ENCODE peak calls at places on chromosomes 7 and 10, in five cellular contexts. H is fibroblast of lung, B is astrocyte, N is GM23338, K is PC-3. P is an unnamed sample.

GRCh38 chr7:97021443-97022261 is 3.0 kb downstream of the DLX5 start:
- DNase-seq in H (no peak), B (no peak), N (peak; percentile 73), K (no peak), P (peak; percentile 93)

GRCh38 chr7:115672024-115672423 is 358.5 kb downstream of the TFEC start:
- DNase-seq in H (peak; percentile 22), B (peak; percentile 8), N (no peak), K (peak; percentile 58), P (no peak)

GRCh38 chr10:79079490-79080355 is 11.0 kb downstream of the ZMIZ1 start:
- DNase-seq in H (peak; percentile 78), B (peak; percentile 68), N (no peak), K (peak; percentile 79), P (peak; percentile 95)

GRCh38 chr7:96131525-96131924 is 190.4 kb downstream of the SLC25A13 start:
- DNase-seq in H (no peak), B (no peak), N (peak; percentile 58), K (no peak), P (no peak)

GRCh38 chr7:119969054-119969453 is 303.9 kb upstream of the KCND2 start:
- DNase-seq in H (no peak), B (peak; percentile 3), N (no peak), K (no peak), P (no peak)

GRCh38 chr7:137221467-137221866 is 122.1 kb downstream of the PTN start:
- DNase-seq in H (no peak), B (no peak), N (no peak), K (no peak), P (no peak)

GRCh38 chr7:129713544-129713943 is 102.0 kb downstream of the NRF1 start:
- DNase-seq in H (no peak), B (no peak), N (no peak), K (no peak), P (no peak)

GRCh38 chr10:17737021-17737965 is 14.7 kb upstream of the TMEM236 start:
- DNase-seq in H (peak; percentile 34), B (peak; percentile 22), N (peak; percentile 71), K (peak; percentile 44), P (peak; percentile 63)

GRCh38 chr7:20412023-20412422 is 81.3 kb downstream of the ITGB8 start:
- DNase-seq in H (no peak), B (no peak), N (no peak), K (no peak), P (no peak)

GRCh38 chr10:31000867-31001266 is 30.8 kb downstream of the ZNF438 start:
- DNase-seq in H (no peak), B (no peak), N (no peak), K (no peak), P (no peak)

GRCh38 chr10:124830445-124830844 is 28.8 kb downstream of the ABRAXAS2 start:
- DNase-seq in H (no peak), B (no peak), N (no peak), K (no peak), P (no peak)

GRCh38 chr7:100894860-100895700 is 608 bp downstream of the ACHE start:
- DNase-seq in H (no peak), B (no peak), N (peak; percentile 93), K (peak; percentile 38), P (peak; percentile 95)

GRCh38 chr7:100892364-100893317 is 3.0 kb downstream of the ACHE start:
- DNase-seq in H (no peak), B (no peak), N (no peak), K (no peak), P (peak; percentile 77)

GRCh38 chr7:100893318-100893895 is 2.3 kb downstream of the ACHE start:
- DNase-seq in H (no peak), B (no peak), N (no peak), K (no peak), P (peak; percentile 74)

GRCh38 chr7:100895701-100895955 is at the start of gene ACHE:
- DNase-seq in H (no peak), B (no peak), N (peak; percentile 64), K (no peak), P (peak; percentile 71)

DNA sequence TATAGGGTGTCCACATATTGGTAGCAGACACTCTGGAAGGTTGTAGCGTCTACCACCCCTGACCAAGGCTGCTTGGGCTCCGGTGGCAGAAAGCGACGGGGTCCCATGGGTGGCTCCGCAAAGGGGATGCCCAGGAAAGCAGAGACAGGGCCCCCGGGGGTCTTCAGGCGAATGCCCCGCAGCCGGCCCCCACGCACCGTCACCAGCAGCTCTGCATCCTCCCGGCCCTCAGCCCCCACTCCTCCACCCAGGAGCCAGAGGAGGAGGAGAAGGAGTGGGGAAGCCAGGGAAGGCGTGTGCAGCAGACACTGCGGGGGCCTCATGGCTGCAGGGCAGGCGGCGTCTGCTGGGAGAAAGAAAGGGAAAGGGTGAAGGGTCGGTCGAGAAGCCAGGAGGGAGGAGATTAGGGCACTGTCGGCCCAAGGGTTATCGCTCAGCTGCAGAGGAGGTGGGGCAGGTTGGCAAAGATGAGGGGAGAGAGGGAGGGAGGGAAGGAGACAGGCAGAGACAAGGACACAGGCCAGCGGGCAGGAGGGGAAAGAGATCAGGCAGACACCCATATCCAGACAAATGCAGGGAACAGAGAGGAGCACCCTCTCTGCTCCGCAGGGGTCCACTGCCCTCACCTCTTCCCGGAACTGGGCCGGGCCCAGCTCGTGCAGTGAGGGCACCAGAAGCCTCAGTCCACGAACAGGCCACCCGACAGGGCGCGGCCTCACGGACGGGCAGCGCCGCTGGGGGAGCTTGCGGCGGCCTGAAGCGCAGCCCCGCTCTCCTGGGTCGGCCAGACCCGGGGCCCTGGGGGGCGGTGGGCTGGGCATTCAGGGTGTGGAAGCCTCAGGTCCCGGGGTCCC is 1.6 kb downstream of the ACHE start:
- DNase-seq in H (no peak), B (no peak), N (peak; percentile 34), K (no peak), P (peak; percentile 65)
- H3K4me3 ChIP-seq in H (no peak overlapping the region), B (no peak overlapping the region), N (peak overlapping the region; percentile 73), K (no peak overlapping the region), P (no peak overlapping the region)

GRCh38 chr7:26275213-26275612 is 16.4 kb upstream of the SNX10 start:
- DNase-seq in H (no peak), B (no peak), N (no peak), K (no peak), P (no peak)

GRCh38 chr7:26279405-26279804 is 12.3 kb upstream of the SNX10 start:
- DNase-seq in H (no peak), B (no peak), N (no peak), K (peak; percentile 17), P (no peak)

GRCh38 chr7:26280723-26281122 is 10.9 kb upstream of the SNX10 start:
- DNase-seq in H (no peak), B (no peak), N (no peak), K (no peak), P (no peak)

GRCh38 chr7:26280097-26280496 is 11.6 kb upstream of the SNX10 start:
- DNase-seq in H (no peak), B (no peak), N (no peak), K (no peak), P (no peak)

DNA sequence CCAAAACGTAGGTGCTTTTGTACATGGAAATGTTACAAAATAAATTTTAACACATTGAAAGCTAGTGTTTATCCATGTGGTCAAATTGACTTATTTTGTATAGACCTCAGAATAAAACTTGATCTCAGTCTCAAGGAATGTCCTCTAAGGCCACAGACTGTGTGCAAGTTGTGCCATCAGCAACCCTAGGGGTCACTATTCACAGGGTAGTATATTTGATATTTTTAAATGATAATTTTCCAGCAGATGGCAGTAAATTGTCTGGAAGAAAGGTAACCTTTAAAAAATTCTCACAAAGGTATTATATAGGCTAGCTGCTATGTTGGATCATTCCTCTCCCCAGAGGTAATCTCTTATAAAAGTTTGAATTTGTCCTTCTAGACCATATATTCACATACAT is 12.9 kb upstream of the SNX10 start:
- DNase-seq in H (peak; percentile 2), B (no peak), N (no peak), K (peak; percentile 65), P (no peak)
- H2AFZ ChIP-seq in H (no peak overlapping the region), B (no peak overlapping the region), N (no peak overlapping the region), K (no peak overlapping the region), P (no peak overlapping the region)

GRCh38 chr10:60376221-60376620 is 13.5 kb downstream of the ANK3 start:
- DNase-seq in H (no peak), B (no peak), N (no peak), K (no peak), P (no peak)
- H3K27ac ChIP-seq in H (no peak overlapping the region), B (no peak overlapping the region), N (no peak overlapping the region), K (no peak overlapping the region), P (no peak overlapping the region)

GRCh38 chr10:122282909-122283308 is 11.8 kb downstream of the BTBD16 start:
- DNase-seq in H (no peak), B (no peak), N (no peak), K (no peak), P (no peak)
- H3K4me3 ChIP-seq in H (no peak overlapping the region), B (no peak overlapping the region), N (no peak overlapping the region), K (no peak overlapping the region), P (no peak overlapping the region)

GRCh38 chr7:49089717-49090116 is 165.4 kb downstream of the CDC14C start:
- DNase-seq in H (no peak), B (no peak), N (peak; percentile 77), K (no peak), P (no peak)
- H2AFZ ChIP-seq in H (no peak overlapping the region), B (no peak overlapping the region), N (no peak overlapping the region), K (no peak overlapping the region), P (no peak overlapping the region)

GRCh38 chr10:97434055-97434454 is 8.1 kb downstream of the PGAM1 start:
- DNase-seq in H (no peak), B (no peak), N (no peak), K (no peak), P (no peak)
- H3K27ac ChIP-seq in H (no peak overlapping the region), B (no peak overlapping the region), N (peak overlapping the region; percentile 55), K (no peak overlapping the region), P (no peak overlapping the region)

GRCh38 chr10:11668847-11669610 is 57.6 kb upstream of the USP6NL start:
- DNase-seq in H (no peak), B (no peak), N (no peak), K (no peak), P (no peak)

GRCh38 chr10:11661441-11661840 is 50.0 kb upstream of the USP6NL start:
- DNase-seq in H (no peak), B (no peak), N (no peak), K (no peak), P (no peak)

GRCh38 chr10:11658801-11659368 is 47.4 kb upstream of the USP6NL start:
- DNase-seq in H (no peak), B (no peak), N (no peak), K (peak; percentile 15), P (no peak)

GRCh38 chr10:11667756-11668155 is 56.3 kb upstream of the USP6NL start:
- DNase-seq in H (no peak), B (no peak), N (no peak), K (no peak), P (no peak)

GRCh38 chr10:11663763-11664555 is 52.5 kb upstream of the USP6NL start:
- DNase-seq in H (no peak), B (no peak), N (no peak), K (no peak), P (peak; percentile 62)
- H3K4me3 ChIP-seq in H (no peak overlapping the region), B (no peak overlapping the region), N (no peak overlapping the region), K (no peak overlapping the region), P (no peak overlapping the region)

GRCh38 chr10:6269953-6270867 is 67.5 kb downstream of the PFKFB3 start:
- DNase-seq in H (peak; percentile 40), B (no peak), N (no peak), K (no peak), P (no peak)
- H2AFZ ChIP-seq in H (no peak overlapping the region), B (no peak overlapping the region), N (no peak overlapping the region), K (no peak overlapping the region), P (no peak overlapping the region)

P was measured in osteoblast.